ENCODE peak calls at places on chromosomes 2 and 18, in six cellular contexts. A, K, I, Y, R and O are unnamed samples.

GRCh38 chr2:60641866-60642788 is 88.7 kb upstream of the BCL11A start:
- DNase-seq in K (peak), R (peak), Y (peak), I (peak), A (no peak), O (peak)

GRCh38 chr18:63208676-63209075 is 110.9 kb downstream of the BCL2 start:
- DNase-seq in I (no peak), K (no peak), A (no peak), Y (no peak), R (no peak), O (no peak)

GRCh38 chr2:239896075-239896474 is 129.1 kb downstream of the NDUFA10 start:
- DNase-seq in A (no peak), K (no peak), R (no peak), Y (no peak), I (no peak), O (no peak)

GRCh38 chr2:134593500-134593899 is 125.3 kb downstream of the TMEM163 start:
- DNase-seq in R (no peak), I (no peak), A (no peak), K (no peak), Y (no peak), O (no peak)

GRCh38 chr2:147288131-147288530 is 556.7 kb upstream of the ACVR2A start:
- DNase-seq in R (no peak), A (peak), K (no peak), Y (no peak), I (no peak), O (no peak)

GRCh38 chr2:38731684-38732221 is 19.4 kb downstream of the SRSF7 start:
- DNase-seq in Y (no peak), I (no peak), R (no peak), A (no peak), K (no peak), O (no peak)

GRCh38 chr2:134319581-134320246 is 65.8 kb downstream of the MGAT5 start:
- DNase-seq in Y (no peak), R (no peak), A (no peak), I (peak), K (no peak), O (no peak)

GRCh38 chr2:6772366-6772710 is 93.4 kb downstream of the CMPK2 start:
- DNase-seq in R (no peak), I (no peak), A (no peak), Y (peak), K (no peak), O (no peak)

GRCh38 chr2:212147921-212148513 is 390.6 kb downstream of the ERBB4 start:
- DNase-seq in K (peak), Y (peak), I (no peak), R (no peak), A (no peak), O (no peak)

GRCh38 chr2:68744517-68744916 is 9.9 kb downstream of the ARHGAP25 start:
- DNase-seq in K (no peak), R (no peak), I (no peak), Y (no peak), A (no peak), O (no peak)

GRCh38 chr2:79638410-79638809 is 125.6 kb downstream of the CTNNA2 start:
- DNase-seq in Y (no peak), I (no peak), A (no peak), R (no peak), K (no peak), O (no peak)

GRCh38 chr2:39377226-39377939 is 59.7 kb downstream of the MAP4K3 start:
- DNase-seq in K (no peak), I (no peak), R (no peak), Y (no peak), A (no peak), O (no peak)

GRCh38 chr2:218400930-218401833 is 1.5 kb downstream of the CTDSP1 start:
- DNase-seq in I (no peak), A (no peak), R (no peak), Y (no peak), K (no peak), O (no peak)

GRCh38 chr2:190355968-190356657 is 12.7 kb downstream of the INPP1 start:
- DNase-seq in Y (no peak), A (no peak), K (no peak), R (no peak), I (peak), O (no peak)

GRCh38 chr2:136008205-136008865 is 22.9 kb upstream of the DARS1 start:
- DNase-seq in R (no peak), K (no peak), Y (no peak), A (peak), I (no peak), O (peak)

GRCh38 chr18:46734981-46735380 is 21.9 kb downstream of the ST8SIA5 start:
- DNase-seq in A (no peak), I (no peak), R (no peak), Y (no peak), K (no peak), O (no peak)

GRCh38 chr2:215784371-215784783 is 229.0 kb downstream of the MREG start:
- DNase-seq in A (no peak), Y (peak), R (no peak), I (no peak), K (peak), O (no peak)